ENCODE peak calls at places on chromosomes 6 and 20, in nine cellular contexts. H, X, Z, C, I, M, Y, Q and P are unnamed samples.

GRCh38 chr6:21037453-21037852 is 503.2 kb downstream of the CDKAL1 start:
- DNase-seq in H (no peak), X (no peak), Z (no peak), C (no peak), I (no peak), M (no peak), Y (no peak), Q (no peak), P (no peak)

GRCh38 chr6:163249651-163250101 is 164.8 kb upstream of the QKI start:
- DNase-seq in H (peak), X (peak), Z (no peak), C (no peak), I (no peak), M (no peak), Y (no peak), Q (peak), P (no peak)

GRCh38 chr6:79432726-79433125 is 104.5 kb downstream of the LCA5 start:
- DNase-seq in H (no peak), X (no peak), Z (no peak), C (no peak), I (no peak), M (no peak), Y (no peak), Q (no peak), P (no peak)

GRCh38 chr20:48697845-48698491 is 129.8 kb downstream of the PREX1 start:
- DNase-seq in H (peak), X (peak), Z (peak), C (no peak), I (peak), M (no peak), Y (no peak), Q (no peak), P (no peak)

GRCh38 chr6:25053875-25054371 is 118.2 kb upstream of the RIPOR2 start:
- DNase-seq in H (no peak), X (no peak), Z (no peak), C (no peak), I (no peak), M (no peak), Y (no peak), Q (no peak), P (no peak)

GRCh38 chr6:53235508-53235907 is 86.9 kb upstream of the GCM1 start:
- DNase-seq in H (no peak), X (no peak), Z (no peak), C (no peak), I (no peak), M (no peak), Y (no peak), Q (no peak), P (no peak)

GRCh38 chr6:131976545-131977061 is 25.4 kb upstream of the CCN2 start:
- DNase-seq in H (peak), X (no peak), Z (no peak), C (no peak), I (no peak), M (no peak), Y (no peak), Q (no peak), P (no peak)

GRCh38 chr6:149967591-149967990 is 3.8 kb downstream of the ULBP1 start:
- DNase-seq in H (no peak), X (no peak), Z (no peak), C (no peak), I (no peak), M (no peak), Y (peak), Q (no peak), P (no peak)

GRCh38 chr6:37190159-37190535 is 20.2 kb downstream of the PIM1 start:
- DNase-seq in H (no peak), X (no peak), Z (no peak), C (no peak), I (no peak), M (no peak), Y (no peak), Q (no peak), P (no peak)

GRCh38 chr20:1761116-1761515 is 103.5 kb upstream of the SIRPG start:
- DNase-seq in H (peak), X (no peak), Z (no peak), C (no peak), I (no peak), M (peak), Y (no peak), Q (no peak), P (no peak)

GRCh38 chr20:19275038-19275629 is 62.7 kb downstream of the SLC24A3 start:
- DNase-seq in H (no peak), X (no peak), Z (no peak), C (no peak), I (no peak), M (no peak), Y (no peak), Q (no peak), P (no peak)

GRCh38 chr6:151431336-151431735 is 20.6 kb downstream of the RMND1 start:
- DNase-seq in H (no peak), X (no peak), Z (no peak), C (no peak), I (no peak), M (no peak), Y (no peak), Q (no peak), P (peak)

GRCh38 chr20:845967-846893 is 12.7 kb downstream of the FAM110A start:
- DNase-seq in H (no peak), X (no peak), Z (no peak), C (no peak), I (no peak), M (no peak), Y (no peak), Q (no peak), P (no peak)

GRCh38 chr6:43803055-43803782 is 33.2 kb downstream of the VEGFA start:
- DNase-seq in H (no peak), X (no peak), Z (peak), C (no peak), I (no peak), M (no peak), Y (peak), Q (no peak), P (no peak)

GRCh38 chr6:157755752-157756411 is 67.2 kb upstream of the SNX9 start:
- DNase-seq in H (no peak), X (no peak), Z (no peak), C (no peak), I (no peak), M (no peak), Y (peak), Q (no peak), P (no peak)

GRCh38 chr6:34535199-34535598 is 20.9 kb downstream of the SPDEF start:
- DNase-seq in H (no peak), X (no peak), Z (no peak), C (no peak), I (no peak), M (no peak), Y (no peak), Q (no peak), P (no peak)

GRCh38 chr20:17556842-17557674 is 12.8 kb upstream of the DSTN start:
- DNase-seq in H (peak), X (no peak), Z (peak), C (no peak), I (peak), M (no peak), Y (no peak), Q (no peak), P (no peak)